ENCODE peak calls at places on chromosomes 7 and 10, in four cellular contexts. One of them, this sample, is unnamed.

GRCh38 chr7:139984642-139985539 is 77.9 kb downstream of the PARP12 start:
- DNase-seq in iPS-NIHi11: no peak
- DNase-seq in NCI-H2081: no peak
- DNase-seq in WERI-Rb-1: no peak
- DNase-seq in this sample: no peak

GRCh38 chr10:86048571-86048970 is 318.0 kb downstream of the GRID1 start:
- DNase-seq in iPS-NIHi11: no peak
- DNase-seq in NCI-H2081: no peak
- DNase-seq in WERI-Rb-1: no peak
- DNase-seq in this sample: no peak

GRCh38 chr10:124962421-124962820 is 20.5 kb downstream of the ZRANB1 start:
- DNase-seq in NCI-H2081: no peak
- DNase-seq in iPS-NIHi11: no peak
- DNase-seq in WERI-Rb-1: no peak
- DNase-seq in this sample: no peak

GRCh38 chr10:68139451-68140272 is 30.4 kb downstream of the MYPN start:
- DNase-seq in iPS-NIHi11: no peak
- DNase-seq in NCI-H2081: no peak
- DNase-seq in WERI-Rb-1: no peak
- DNase-seq in this sample: no peak

GRCh38 chr7:95491634-95492314 is 6.0 kb downstream of the ASB4 start:
- DNase-seq in NCI-H2081: no peak
- DNase-seq in WERI-Rb-1: no peak
- DNase-seq in iPS-NIHi11: peak
- DNase-seq in this sample: no peak

GRCh38 chr7:134654104-134654775 is 7.6 kb downstream of the BPGM start:
- DNase-seq in NCI-H2081: no peak
- DNase-seq in iPS-NIHi11: no peak
- DNase-seq in WERI-Rb-1: no peak
- DNase-seq in this sample: no peak

GRCh38 chr7:140260767-140261486 is 84.1 kb upstream of the KDM7A start:
- DNase-seq in WERI-Rb-1: peak
- DNase-seq in iPS-NIHi11: no peak
- DNase-seq in NCI-H2081: peak
- DNase-seq in this sample: no peak

GRCh38 chr7:90574136-90574819 is 21.8 kb upstream of the CDK14 start:
- DNase-seq in iPS-NIHi11: no peak
- DNase-seq in NCI-H2081: no peak
- DNase-seq in WERI-Rb-1: no peak
- DNase-seq in this sample: no peak

GRCh38 chr10:119526149-119526548 is 16.4 kb downstream of the RGS10 start:
- DNase-seq in iPS-NIHi11: no peak
- DNase-seq in WERI-Rb-1: no peak
- DNase-seq in NCI-H2081: no peak
- DNase-seq in this sample: no peak

GRCh38 chr7:121960678-121961461 is 87.9 kb downstream of the PTPRZ1 start:
- DNase-seq in WERI-Rb-1: peak
- DNase-seq in NCI-H2081: peak
- DNase-seq in iPS-NIHi11: peak
- DNase-seq in this sample: peak

GRCh38 chr10:100687143-100687953 is 58.0 kb upstream of the PAX2 start:
- DNase-seq in WERI-Rb-1: no peak
- DNase-seq in iPS-NIHi11: no peak
- DNase-seq in NCI-H2081: no peak
- DNase-seq in this sample: no peak

GRCh38 chr10:3933733-3934132 is 148.7 kb upstream of the KLF6 start:
- DNase-seq in WERI-Rb-1: no peak
- DNase-seq in NCI-H2081: no peak
- DNase-seq in iPS-NIHi11: no peak
- DNase-seq in this sample: no peak

GRCh38 chr10:120131183-120131582 is 238.7 kb downstream of the SEC23IP start:
- DNase-seq in WERI-Rb-1: no peak
- DNase-seq in iPS-NIHi11: peak
- DNase-seq in NCI-H2081: no peak
- DNase-seq in this sample: peak

GRCh38 chr10:124732931-124733536 is 11.1 kb downstream of the FAM53B start:
- DNase-seq in NCI-H2081: no peak
- DNase-seq in iPS-NIHi11: no peak
- DNase-seq in WERI-Rb-1: no peak
- DNase-seq in this sample: peak

GRCh38 chr7:144390481-144390880 is 13.0 kb downstream of the NOBOX start:
- DNase-seq in NCI-H2081: no peak
- DNase-seq in iPS-NIHi11: no peak
- DNase-seq in WERI-Rb-1: no peak
- DNase-seq in this sample: peak

GRCh38 chr10:35795131-35795819 is 153.2 kb upstream of the FZD8 start:
- DNase-seq in NCI-H2081: peak
- DNase-seq in iPS-NIHi11: no peak
- DNase-seq in WERI-Rb-1: no peak
- DNase-seq in this sample: no peak

GRCh38 chr7:78939669-78940068 is 513.8 kb downstream of the MAGI2 start:
- DNase-seq in iPS-NIHi11: no peak
- DNase-seq in NCI-H2081: no peak
- DNase-seq in WERI-Rb-1: no peak
- DNase-seq in this sample: no peak

GRCh38 chr10:100887761-100888296 is 24.9 kb upstream of the SLF2 start:
- DNase-seq in WERI-Rb-1: no peak
- DNase-seq in iPS-NIHi11: no peak
- DNase-seq in NCI-H2081: no peak
- DNase-seq in this sample: peak

GRCh38 chr10:29634764-29635625 is at the start of gene SVIL:
- DNase-seq in iPS-NIHi11: peak
- DNase-seq in WERI-Rb-1: no peak
- DNase-seq in NCI-H2081: no peak
- DNase-seq in this sample: peak

GRCh38 chr10:113045155-113046055 is 95.4 kb downstream of the TCF7L2 start:
- DNase-seq in WERI-Rb-1: no peak
- DNase-seq in iPS-NIHi11: no peak
- DNase-seq in NCI-H2081: no peak
- DNase-seq in this sample: no peak

GRCh38 chr10:81784111-81784597 is 90.8 kb upstream of the NRG3 start:
- DNase-seq in WERI-Rb-1: no peak
- DNase-seq in NCI-H2081: no peak
- DNase-seq in iPS-NIHi11: no peak
- DNase-seq in this sample: no peak

GRCh38 chr7:16295558-16295957 is 125.8 kb downstream of the CRPPA start:
- DNase-seq in iPS-NIHi11: no peak
- DNase-seq in WERI-Rb-1: no peak
- DNase-seq in NCI-H2081: no peak
- DNase-seq in this sample: no peak

GRCh38 chr7:54398863-54399262 is 143.3 kb upstream of the VSTM2A start:
- DNase-seq in WERI-Rb-1: no peak
- DNase-seq in NCI-H2081: no peak
- DNase-seq in iPS-NIHi11: no peak
- DNase-seq in this sample: no peak

GRCh38 chr7:55242613-55243012 is 122.5 kb upstream of the LANCL2 start:
- DNase-seq in NCI-H2081: no peak
- DNase-seq in iPS-NIHi11: no peak
- DNase-seq in WERI-Rb-1: no peak
- DNase-seq in this sample: no peak

GRCh38 chr7:47314728-47315601 is 266.9 kb downstream of the TNS3 start:
- DNase-seq in iPS-NIHi11: no peak
- DNase-seq in WERI-Rb-1: no peak
- DNase-seq in NCI-H2081: no peak
- DNase-seq in this sample: peak

GRCh38 chr10:83522881-83523386 is 616.4 kb upstream of the GHITM start:
- DNase-seq in iPS-NIHi11: no peak
- DNase-seq in WERI-Rb-1: no peak
- DNase-seq in NCI-H2081: no peak
- DNase-seq in this sample: no peak